ENCODE peak calls at places on chromosomes 16 and 17, in ten cellular contexts. R is mammary epithelial cell, T is epithelial cell of esophagus, C is RWPE1, M is B cell, H is H9, Y is IMR-90, D is GM23338, N is H1, W is fibroblast of mammary gland. P is an unnamed sample.

GRCh38 chr16:4698321-4699029 is 5.1 kb downstream of the NUDT16L1 start:
- DNase-seq in R (no peak), M (peak), N (no peak), C (no peak), Y (no peak), W (no peak), H (no peak), D (no peak), T (no peak), P (no peak)

GRCh38 chr16:50096791-50097190 is 31.0 kb downstream of the HEATR3 start:
- DNase-seq in H (no peak), Y (peak), C (no peak), R (peak), M (no peak), T (peak), D (no peak), W (peak), N (no peak), P (peak)

GRCh38 chr17:72730091-72730490 is 362.4 kb downstream of the SLC39A11 start:
- DNase-seq in N (no peak), M (no peak), D (no peak), Y (peak), W (peak), H (no peak), C (no peak), R (no peak), T (no peak), P (no peak)

GRCh38 chr17:21029032-21029431 is 13.8 kb downstream of the USP22 start:
- DNase-seq in M (no peak), Y (peak), R (peak), H (no peak), N (no peak), W (peak), T (peak), D (no peak), C (peak), P (peak)

GRCh38 chr17:59367657-59368045 is 36.2 kb downstream of the YPEL2 start:
- DNase-seq in C (peak), D (no peak), R (peak), Y (no peak), M (no peak), N (no peak), T (peak), W (no peak), H (no peak), P (no peak)

GRCh38 chr17:37360632-37361031 is 15.2 kb upstream of the C17orf78 start:
- DNase-seq in Y (peak), N (no peak), D (no peak), R (peak), M (no peak), H (no peak), W (peak), C (peak), T (peak), P (peak)

GRCh38 chr17:39243155-39243554 is 17.4 kb upstream of the STAC2 start:
- DNase-seq in M (no peak), T (no peak), W (no peak), R (no peak), Y (no peak), N (no peak), H (no peak), D (no peak), C (no peak), P (no peak)

GRCh38 chr16:65070831-65071230 is 51.0 kb downstream of the CDH11 start:
- DNase-seq in M (no peak), R (peak), T (peak), C (peak), H (peak), Y (peak), W (peak), D (peak), N (no peak), P (peak)

GRCh38 chr16:83963277-83964119 is 4.5 kb upstream of the NECAB2 start:
- DNase-seq in H (no peak), T (no peak), M (no peak), R (no peak), Y (no peak), C (no peak), W (no peak), D (no peak), N (no peak), P (no peak)

GRCh38 chr17:1010586-1010985 is 13.7 kb downstream of the TIMM22 start:
- DNase-seq in M (peak), W (no peak), N (no peak), C (no peak), R (no peak), Y (no peak), D (no peak), T (no peak), H (no peak), P (no peak)

GRCh38 chr17:45246861-45247428 is 14.9 kb downstream of the SPATA32 start:
- DNase-seq in M (no peak), C (no peak), H (peak), D (peak), Y (peak), T (no peak), R (no peak), W (no peak), N (peak), P (no peak)

GRCh38 chr17:16926591-16927451 is 45.1 kb downstream of the TNFRSF13B start:
- DNase-seq in W (no peak), H (no peak), N (no peak), M (no peak), C (no peak), R (no peak), T (no peak), Y (no peak), D (no peak), P (peak)

GRCh38 chr17:40646791-40647548 is 648 bp downstream of the SMARCE1 start:
- DNase-seq in Y (peak), T (peak), M (no peak), H (no peak), C (no peak), N (no peak), W (peak), R (peak), D (peak), P (peak)

GRCh38 chr17:12250973-12251372 is 230.3 kb downstream of the MAP2K4 start:
- DNase-seq in Y (no peak), C (no peak), M (no peak), H (no peak), R (no peak), W (no peak), T (no peak), N (no peak), D (no peak), P (no peak)

GRCh38 chr17:81066072-81066471 is 31.1 kb downstream of the BAIAP2 start:
- DNase-seq in H (no peak), N (no peak), Y (no peak), T (peak), D (no peak), C (peak), M (no peak), W (no peak), R (peak), P (peak)

GRCh38 chr16:19555938-19556778 is 655 bp downstream of the VPS35L start:
- DNase-seq in M (no peak), W (peak), T (peak), H (peak), N (peak), R (peak), Y (peak), C (no peak), D (peak), P (peak)

GRCh38 chr17:64259922-64260321 is 3.1 kb downstream of the TEX2 start:
- DNase-seq in M (no peak), W (peak), D (no peak), R (peak), Y (peak), H (no peak), T (peak), C (peak), N (no peak), P (peak)

GRCh38 chr17:688100-688989 is 26.3 kb downstream of the VPS53 start:
- DNase-seq in C (no peak), Y (peak), W (peak), R (no peak), T (no peak), M (no peak), H (no peak), N (no peak), D (peak), P (peak)

GRCh38 chr17:48024149-48025039 is 13.2 kb downstream of the COPZ2 start:
- DNase-seq in N (peak), M (peak), T (peak), C (no peak), W (peak), D (peak), Y (no peak), H (peak), R (peak), P (peak)

GRCh38 chr17:57597531-57598453 is 147.3 kb downstream of the CCDC182 start:
- DNase-seq in C (peak), M (no peak), D (peak), H (peak), W (peak), R (peak), N (peak), T (peak), Y (peak), P (peak)

GRCh38 chr17:80866050-80866793 is 125.4 kb upstream of the CHMP6 start:
- DNase-seq in R (peak), N (peak), W (peak), D (peak), M (peak), Y (peak), H (peak), C (peak), T (peak), P (peak)

GRCh38 chr16:23254338-23254737 is 47.8 kb upstream of the SCNN1B start:
- DNase-seq in Y (peak), T (peak), D (peak), H (no peak), N (no peak), M (no peak), R (peak), W (peak), C (no peak), P (peak)

GRCh38 chr17:6070280-6070894 is at the start of gene WSCD1:
- DNase-seq in C (no peak), N (peak), D (peak), T (no peak), H (no peak), M (peak), W (no peak), Y (no peak), R (no peak), P (no peak)

GRCh38 chr17:7176870-7177209 is 2.3 kb downstream of the ASGR1 start:
- DNase-seq in Y (no peak), N (no peak), T (no peak), C (no peak), H (peak), M (peak), D (peak), W (no peak), R (no peak), P (no peak)

GRCh38 chr16:1787322-1788094 is 4.7 kb downstream of the NUBP2 start:
- DNase-seq in M (no peak), W (no peak), T (no peak), H (no peak), C (no peak), N (no peak), R (no peak), D (no peak), Y (no peak), P (no peak)

GRCh38 chr17:62791235-62792121 is 16.6 kb downstream of the MARCHF10 start:
- DNase-seq in Y (peak), C (no peak), D (no peak), R (peak), H (no peak), N (no peak), M (no peak), T (peak), W (peak), P (peak)

GRCh38 chr16:84514874-84515835 is 10.7 kb upstream of the MEAK7 start:
- DNase-seq in H (no peak), M (peak), R (no peak), D (no peak), Y (no peak), N (no peak), T (no peak), W (no peak), C (no peak), P (no peak)

GRCh38 chr17:32806646-32807045 is 70.3 kb downstream of the MYO1D start:
- DNase-seq in W (no peak), H (no peak), D (no peak), R (peak), C (no peak), Y (no peak), T (peak), M (no peak), N (no peak), P (no peak)

GRCh38 chr17:35679007-35679682 is 52.3 kb upstream of the RASL10B start:
- DNase-seq in M (no peak), R (no peak), N (no peak), C (no peak), Y (no peak), T (no peak), H (no peak), W (no peak), D (no peak), P (no peak)

GRCh38 chr17:62576382-62576781 is 51.1 kb upstream of the MRC2 start:
- DNase-seq in W (no peak), T (no peak), R (no peak), D (no peak), M (no peak), Y (no peak), H (no peak), C (no peak), N (no peak), P (no peak)

GRCh38 chr17:79393358-79394038 is 217.4 kb downstream of the RBFOX3 start:
- DNase-seq in T (peak), W (peak), N (peak), H (peak), R (peak), M (peak), Y (peak), C (peak), D (peak), P (peak)

GRCh38 chr16:22206847-22207714 is 1.0 kb downstream of the EEF2K start:
- DNase-seq in N (peak), D (peak), C (peak), W (peak), R (peak), H (peak), M (peak), T (peak), Y (peak), P (peak)

GRCh38 chr17:78645421-78646295 is 68.5 kb upstream of the DNAH17 start:
- DNase-seq in M (peak), Y (peak), H (no peak), D (peak), R (no peak), C (peak), W (peak), T (no peak), N (no peak), P (peak)

GRCh38 chr16:84357191-84357651 is 11.1 kb upstream of the ATP2C2 start:
- DNase-seq in Y (peak), W (peak), R (peak), T (peak), M (no peak), N (no peak), D (no peak), H (no peak), C (peak), P (peak)

GRCh38 chr17:75151893-75152292 is 2.4 kb downstream of the JPT1 start:
- DNase-seq in R (no peak), T (peak), M (no peak), D (peak), W (no peak), N (no peak), Y (peak), H (no peak), C (peak), P (peak)

GRCh38 chr17:38509772-38510423 is 81.6 kb downstream of the ARHGAP23 start:
- DNase-seq in T (no peak), N (no peak), Y (no peak), D (peak), M (peak), C (no peak), R (no peak), W (no peak), H (peak), P (no peak)

GRCh38 chr17:42922335-42922734 is 21.7 kb downstream of the G6PC1 start:
- DNase-seq in T (no peak), H (no peak), M (no peak), C (no peak), D (no peak), W (no peak), R (no peak), N (no peak), Y (no peak), P (no peak)

GRCh38 chr16:49464093-49464492 is 90.5 kb downstream of the C16orf78 start:
- DNase-seq in T (no peak), C (no peak), R (no peak), W (no peak), H (no peak), Y (no peak), M (no peak), D (no peak), N (no peak), P (no peak)

DNA sequence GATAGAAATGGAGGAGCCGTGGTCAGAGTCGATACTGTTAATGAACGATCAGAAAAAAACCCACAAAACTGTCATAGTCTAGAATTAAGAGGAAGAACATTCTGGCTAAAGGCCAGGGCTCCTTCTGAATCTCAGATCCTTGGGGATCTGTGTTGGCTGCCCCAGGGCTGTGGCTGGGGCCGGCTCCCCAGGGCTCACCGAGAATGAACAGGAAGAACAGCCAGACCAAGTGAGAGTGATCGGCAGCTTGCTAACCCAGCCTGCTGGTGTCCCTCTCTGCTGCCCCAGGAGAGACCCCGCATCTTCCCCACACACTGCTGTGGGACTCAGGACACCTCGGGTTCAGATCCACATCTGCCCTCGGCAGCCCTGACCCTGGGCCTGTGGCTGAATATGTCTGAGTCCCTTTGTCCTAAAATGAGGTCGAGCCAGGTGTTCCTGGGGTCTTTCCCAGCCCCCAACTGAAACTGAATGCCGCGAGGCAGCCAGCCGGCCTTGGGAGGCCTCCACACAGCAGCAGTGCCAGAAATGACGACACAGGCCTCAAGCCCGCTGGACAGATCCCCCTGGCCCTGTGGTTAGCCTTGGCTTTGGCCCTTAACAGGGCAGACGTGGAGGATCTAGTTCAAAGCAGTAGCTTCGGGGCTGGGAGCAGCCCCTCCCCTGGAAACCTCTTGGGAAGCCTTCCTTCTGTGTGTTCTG is 23.9 kb upstream of the CLEC18A start:
- DNase-seq in M (peak), C (no peak), H (no peak), W (peak), Y (peak), R (no peak), N (no peak), D (peak), T (no peak), P (no peak)
- TF ChIP-seq CTCF in M (no peak), C (no peak), H (no peak), W (no peak), Y (no peak), R (no peak), N (no peak), D (no peak), T (no peak), P (no peak)

DNA sequence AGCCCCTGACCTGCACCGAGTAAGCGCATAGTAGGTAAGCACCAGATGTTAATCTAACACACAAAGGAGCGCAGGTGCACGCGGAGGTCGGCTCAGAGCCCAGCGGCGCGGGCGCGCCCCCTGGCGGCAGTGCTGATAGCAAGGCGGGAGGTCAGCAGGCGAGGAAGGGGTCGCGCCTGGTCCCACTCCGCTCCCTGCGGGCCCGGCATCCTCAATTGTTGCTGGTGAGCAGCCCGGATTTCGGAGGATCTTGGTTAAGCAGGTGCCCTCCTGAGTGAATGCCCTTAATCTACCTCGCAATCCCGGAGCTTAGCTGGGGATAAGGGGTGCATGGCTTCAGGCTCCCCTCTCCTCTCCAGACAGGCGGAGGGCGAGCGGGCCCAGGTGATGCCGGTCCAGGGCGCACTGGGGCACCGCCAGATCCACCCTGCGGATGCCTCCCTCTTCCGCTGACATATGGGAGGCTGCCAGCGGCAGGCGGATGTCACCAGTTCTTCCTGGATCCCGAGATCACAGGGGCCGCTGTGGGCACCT is 4.0 kb upstream of the WNT3 start:
- DNase-seq in N (peak), R (no peak), C (no peak), Y (no peak), H (peak), T (peak), D (peak), M (peak), W (no peak), P (no peak)
- TF ChIP-seq CTCF in N (peak), R (peak), C (peak), Y (peak), H (peak), T (peak), D (peak), M (peak), W (peak), P (no peak)

GRCh38 chr16:7839568-7839967 is 506.9 kb downstream of the RBFOX1 start:
- DNase-seq in C (no peak), M (no peak), D (no peak), T (no peak), N (no peak), R (no peak), W (no peak), Y (no peak), H (no peak), P (no peak)

DNA sequence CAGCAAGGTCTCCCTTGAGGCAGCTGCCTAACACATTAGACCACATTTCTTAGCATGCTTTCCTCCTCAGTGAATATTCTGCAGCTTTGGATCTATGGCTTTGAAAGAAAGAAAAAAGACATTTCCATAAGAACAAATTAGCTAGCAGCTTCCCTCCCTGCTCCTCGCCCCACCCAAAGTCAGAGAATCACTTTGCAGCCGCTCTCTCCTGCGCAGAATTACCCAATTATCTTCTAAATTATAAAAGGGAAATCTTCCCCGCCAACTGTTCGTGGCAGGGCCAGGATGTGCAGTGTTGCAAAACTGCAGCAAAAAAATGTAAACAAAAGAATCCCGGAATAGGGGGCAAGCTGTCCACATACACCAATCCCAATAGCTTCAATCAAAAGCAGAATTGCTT is 510.6 kb downstream of the RBFOX1 start:
- DNase-seq in M (no peak), W (no peak), H (no peak), D (no peak), N (no peak), T (no peak), R (no peak), C (no peak), Y (no peak), P (no peak)
- TF ChIP-seq CTCF in M (no peak), W (no peak), H (no peak), D (no peak), N (no peak), T (no peak), R (no peak), C (no peak), Y (no peak), P (no peak)

DNA sequence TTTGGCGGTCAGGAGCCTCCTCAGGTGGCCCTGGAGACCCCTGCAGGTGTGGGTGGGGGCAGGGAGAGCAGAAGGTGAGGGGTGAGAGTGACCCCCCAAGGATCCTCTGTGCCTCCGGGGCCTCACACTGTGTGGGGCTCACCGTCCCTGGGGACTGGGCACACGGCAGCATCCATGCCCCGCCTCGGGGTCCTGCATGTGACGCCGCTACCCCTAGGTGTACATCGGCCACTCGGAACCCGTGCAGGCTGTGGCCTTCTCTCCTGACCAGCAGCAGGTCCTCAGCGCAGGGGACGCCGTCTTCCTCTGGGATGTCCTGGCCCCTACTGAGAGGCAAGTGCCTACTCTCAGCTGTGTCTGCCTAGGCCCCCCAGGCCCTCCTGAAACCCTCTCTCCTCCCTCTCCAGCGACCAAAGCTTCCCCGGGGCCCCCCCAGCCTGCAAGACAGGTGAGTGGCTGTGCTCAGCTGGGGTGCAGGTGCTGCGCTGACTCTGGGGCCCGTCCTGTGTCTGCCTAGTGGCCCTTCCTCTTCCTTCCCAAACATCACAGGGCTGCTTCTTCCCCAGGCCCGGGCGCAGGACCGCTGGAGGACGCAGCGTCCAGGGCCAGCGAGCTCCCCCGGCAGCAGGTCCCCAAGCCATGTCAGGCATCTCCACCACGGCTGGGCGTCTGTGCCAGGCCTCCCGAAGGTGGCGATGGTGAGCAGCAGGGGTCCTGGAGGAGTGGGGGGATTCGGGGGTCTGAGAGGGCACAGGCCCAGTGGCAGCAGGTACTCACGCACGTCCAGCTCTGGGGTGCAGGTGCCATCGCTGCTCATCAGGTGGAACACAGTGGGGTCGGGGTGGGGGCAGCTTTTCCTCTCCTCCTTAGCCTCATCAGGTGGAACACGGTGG is 9.0 kb upstream of the RHOT2 start:
- DNase-seq in T (no peak), D (no peak), R (no peak), H (no peak), M (no peak), W (no peak), N (no peak), C (no peak), Y (no peak), P (no peak)
- TF ChIP-seq CTCF in T (no peak), D (peak), R (no peak), H (no peak), M (no peak), W (peak), N (no peak), C (no peak), Y (no peak), P (no peak)